ENCODE peak calls at places on chromosome 20, in four cellular contexts. Z, P, N and H are unnamed samples.

GRCh38 chr20:24208652-24209051 is 220.1 kb upstream of the GGTLC1 start:
- DNase-seq in Z (no peak), P (peak; percentile 16), N (no peak), H (no peak)

GRCh38 chr20:62156592-62157386 is 13.2 kb downstream of the SS18L1 start:
- DNase-seq in P (peak; percentile 84), N (no peak), Z (no peak), H (no peak)

GRCh38 chr20:37946946-37947345 is 44.0 kb downstream of the VSTM2L start:
- DNase-seq in P (no peak), N (no peak), Z (no peak), H (no peak)

GRCh38 chr20:36579996-36580545 is 6.7 kb downstream of the TGIF2 start:
- DNase-seq in N (no peak), Z (peak; percentile 63), P (no peak), H (no peak)

GRCh38 chr20:4041748-4042411 is 26.5 kb upstream of the RNF24 start:
- DNase-seq in Z (peak; percentile 93), P (no peak), N (peak; percentile 68), H (no peak)

GRCh38 chr20:45962031-45962755 is 9.8 kb downstream of the ZNF335 start:
- DNase-seq in P (no peak), N (no peak), Z (no peak), H (no peak)

GRCh38 chr20:38798266-38798665 is 7.2 kb upstream of the PPP1R16B start:
- DNase-seq in P (no peak), Z (no peak), N (no peak), H (no peak)

GRCh38 chr20:63682384-63683139 is 13.9 kb upstream of the TNFRSF6B start:
- DNase-seq in P (no peak), N (peak; percentile 86), Z (peak; percentile 85), H (peak; percentile 91)

GRCh38 chr20:58659841-58660240 is 8.8 kb downstream of the STX16 start:
- DNase-seq in Z (no peak), N (no peak), P (no peak), H (no peak)

GRCh38 chr20:38406476-38406875 is 28.7 kb downstream of the SNHG17 start:
- DNase-seq in P (no peak), Z (no peak), N (no peak), H (no peak)

GRCh38 chr20:64006490-64006889 is 25.6 kb downstream of the PRPF6 start:
- DNase-seq in P (no peak), N (no peak), Z (no peak), H (no peak)

GRCh38 chr20:52102126-52102525 is 89.5 kb downstream of the ZFP64 start:
- DNase-seq in P (no peak), N (no peak), Z (no peak), H (no peak)

GRCh38 chr20:652611-653109 is 340 bp downstream of the SRXN1 start:
- DNase-seq in Z (no peak), N (no peak), P (no peak), H (peak; percentile 13)

GRCh38 chr20:38723982-38724602 is at the start of gene SLC32A1:
- DNase-seq in N (no peak), Z (no peak), P (peak; percentile 45), H (no peak)

GRCh38 chr20:58040447-58041290 is 187.8 kb downstream of the ANKRD60 start:
- DNase-seq in P (no peak), Z (no peak), N (no peak), H (no peak)

GRCh38 chr20:44485830-44486198 is 10.1 kb downstream of the TTPAL start:
- DNase-seq in N (no peak), Z (no peak), P (no peak), H (no peak)

GRCh38 chr20:60785817-60786216 is 466.2 kb upstream of the CDH4 start:
- DNase-seq in N (no peak), Z (no peak), P (no peak), H (no peak)

GRCh38 chr20:57708694-57709673 is 831 bp downstream of the PMEPA1 start:
- DNase-seq in P (peak; percentile 39), Z (no peak), N (no peak), H (no peak)

GRCh38 chr20:50283922-50284810 is 93.5 kb downstream of the CEBPB start:
- DNase-seq in N (no peak), Z (no peak), P (no peak), H (no peak)

GRCh38 chr20:37095108-37095608 is 639 bp downstream of the RBL1 start:
- DNase-seq in P (peak; percentile 30), Z (no peak), N (peak; percentile 26), H (no peak)

GRCh38 chr20:24690408-24690807 is 221.0 kb downstream of the SYNDIG1 start:
- DNase-seq in P (no peak), Z (no peak), N (no peak), H (no peak)

GRCh38 chr20:1895674-1896496 is 678 bp downstream of the SIRPA start:
- DNase-seq in N (no peak), P (no peak), Z (no peak), H (no peak)